ENCODE peak calls at places on chromosomes 5 and 9, in four cellular contexts. J, I, N and W are unnamed samples.

GRCh38 chr5:15502208-15502607 is 2.2 kb downstream of the FBXL7 start:
- DNase-seq in J (no peak), I (peak; percentile 63), N (no peak), W (no peak)

GRCh38 chr9:92807757-92808725 is 43.4 kb upstream of the BICD2 start:
- DNase-seq in J (no peak), I (no peak), N (no peak), W (no peak)

GRCh38 chr5:122091942-122092600 is 14.0 kb upstream of the LOX start:
- DNase-seq in J (no peak), I (peak; percentile 77), N (no peak), W (no peak)

GRCh38 chr5:180126716-180127681 is 55.4 kb upstream of the RNF130 start:
- DNase-seq in J (no peak), I (no peak), N (peak; percentile 69), W (no peak)

GRCh38 chr9:111559000-111559610 is 34.1 kb downstream of the ZNF483 start:
- DNase-seq in J (no peak), I (peak; percentile 69), N (no peak), W (no peak)

GRCh38 chr5:135239461-135240282 is 159.4 kb downstream of the MACROH2A1 start:
- DNase-seq in J (no peak), I (peak; percentile 85), N (peak; percentile 64), W (no peak)

GRCh38 chr5:128290152-128290858 is 206.7 kb downstream of the SLC12A2 start:
- DNase-seq in J (no peak), I (peak; percentile 33), N (no peak), W (no peak)

GRCh38 chr9:70260007-70260443 is 1.2 kb downstream of the SMC5 start:
- DNase-seq in J (peak; percentile 35), I (no peak), N (no peak), W (peak; percentile 75)

GRCh38 chr9:104094534-104095020 is 468 bp downstream of the SMC2 start:
- DNase-seq in J (no peak), I (no peak), N (no peak), W (peak; percentile 89)

GRCh38 chr5:100232730-100233129 is 302.4 kb upstream of the FAM174A start:
- DNase-seq in J (no peak), I (no peak), N (no peak), W (no peak)

GRCh38 chr9:75941577-75942311 is 51.3 kb downstream of the PCSK5 start:
- DNase-seq in J (no peak), I (no peak), N (no peak), W (peak; percentile 56)

GRCh38 chr5:147918899-147919298 is 12.6 kb upstream of the C5orf46 start:
- DNase-seq in J (no peak), I (no peak), N (no peak), W (no peak)

GRCh38 chr9:121599186-121599871 is 52.1 kb upstream of the DAB2IP start:
- DNase-seq in J (peak; percentile 83), I (peak; percentile 26), N (no peak), W (peak; percentile 95)
- TF ChIP-seq POLR2A in J (peak; percentile 68), I (no peak), N (peak; percentile 27), W (peak; percentile 24)

GRCh38 chr5:118968406-118968911 is 19.9 kb downstream of the DTWD2 start:
- DNase-seq in J (no peak), I (no peak), N (no peak), W (no peak)

GRCh38 chr5:118965913-118966312 is 22.4 kb downstream of the DTWD2 start:
- DNase-seq in J (no peak), I (no peak), N (no peak), W (no peak)

GRCh38 chr5:118963169-118963568 is 25.2 kb downstream of the DTWD2 start:
- DNase-seq in J (no peak), I (no peak), N (no peak), W (no peak)

GRCh38 chr5:118968925-118969375 is 19.4 kb downstream of the DTWD2 start:
- DNase-seq in J (peak; percentile 27), I (peak; percentile 19), N (no peak), W (no peak)

GRCh38 chr5:118967059-118967508 is 21.3 kb downstream of the DTWD2 start:
- DNase-seq in J (no peak), I (no peak), N (no peak), W (no peak)
- TF ChIP-seq CTCF in J (no peak), I (no peak), N (no peak), W (no peak)

GRCh38 chr9:136721339-136722092 is 9.1 kb downstream of the DIPK1B start:
- DNase-seq in J (peak; percentile 24), I (peak; percentile 80), N (no peak), W (peak; percentile 75)
- TF ChIP-seq POLR2A in J (no peak), I (no peak), N (no peak), W (peak; percentile 26)

GRCh38 chr9:72585737-72586136 is 64.3 kb downstream of the TMC1 start:
- DNase-seq in J (no peak), I (peak; percentile 83), N (no peak), W (peak; percentile 75)

GRCh38 chr9:72589684-72590555 is 68.5 kb downstream of the TMC1 start:
- DNase-seq in J (no peak), I (peak; percentile 16), N (no peak), W (no peak)

GRCh38 chr9:72588336-72588735 is 66.9 kb downstream of the TMC1 start:
- DNase-seq in J (no peak), I (peak; percentile 29), N (no peak), W (no peak)

GRCh38 chr9:72583370-72583769 is 62.0 kb downstream of the TMC1 start:
- DNase-seq in J (no peak), I (no peak), N (no peak), W (no peak)

GRCh38 chr9:72586388-72587160 is 65.2 kb downstream of the TMC1 start:
- DNase-seq in J (no peak), I (peak; percentile 90), N (no peak), W (peak; percentile 69)
- TF ChIP-seq CTCF in J (no peak), I (peak; percentile 37), N (no peak), W (no peak)